ENCODE peak calls at places on chromosomes 2 and 18, in five cellular contexts. Q is endodermal cell; M is trophoblast cell; N is CD4-positive, CD25-positive, alpha-beta regulatory T cell; T is GM12864. X is an unnamed sample.

GRCh38 chr2:236642125-236642524 is 72.5 kb downstream of the ACKR3 start:
- DNase-seq in M (no peak), T (no peak), Q (no peak), N (no peak), X (no peak)

GRCh38 chr2:232336956-232337700 is 41.4 kb upstream of the ALPP start:
- DNase-seq in N (no peak), Q (no peak), T (no peak), M (no peak), X (no peak)

GRCh38 chr2:68292108-68292710 is 27.5 kb downstream of the CNRIP1 start:
- DNase-seq in N (no peak), Q (peak), M (no peak), T (peak), X (peak)

GRCh38 chr2:235839226-235839625 is 329.0 kb downstream of the GBX2 start:
- DNase-seq in N (no peak), M (no peak), T (no peak), Q (no peak), X (no peak)

GRCh38 chr2:10462178-10463083 is 14.3 kb upstream of the ODC1 start:
- DNase-seq in T (no peak), Q (peak), N (no peak), M (no peak), X (peak)

GRCh38 chr2:236998758-236999157 is 86.9 kb upstream of the COPS8 start:
- DNase-seq in M (no peak), N (no peak), Q (peak), T (no peak), X (peak)

GRCh38 chr2:223692227-223692947 is 90.2 kb upstream of the SCG2 start:
- DNase-seq in N (no peak), Q (peak), T (no peak), M (no peak), X (peak)

GRCh38 chr18:13539050-13539449 is 187.3 kb downstream of the FAM210A start:
- DNase-seq in N (no peak), T (no peak), M (no peak), Q (peak), X (no peak)

DNA sequence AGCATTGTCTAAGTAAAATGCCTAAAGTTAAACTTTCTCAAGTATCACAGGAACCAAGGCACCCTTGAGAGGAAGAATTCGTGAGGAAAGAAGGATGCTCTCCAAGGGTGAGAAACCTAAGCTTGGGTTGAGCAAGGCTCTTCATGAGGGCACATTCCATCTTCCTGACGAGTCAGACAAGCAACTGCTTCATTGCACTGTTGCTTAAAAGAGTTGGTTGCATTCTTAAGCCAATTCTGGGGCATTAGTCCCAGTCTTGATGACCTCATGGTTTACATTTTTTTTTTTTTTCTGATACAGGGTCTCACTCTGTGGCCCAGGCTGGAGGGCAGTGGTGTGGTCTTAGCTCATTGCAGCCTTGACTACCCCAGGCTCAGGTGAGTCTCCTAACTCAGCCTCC is 237.5 kb downstream of the ACTR3 start:
- DNase-seq in Q (no peak), T (no peak), M (peak), N (no peak), X (no peak)
- H3K4me3 ChIP-seq in Q (no peak), T (no peak), M (no peak), N (no peak), X (no peak)

GRCh38 chr18:74950479-74950878 is 258.5 kb downstream of the PTGR3 start:
- DNase-seq in Q (no peak), M (no peak), N (no peak), T (no peak), X (no peak)
- H3K4me3 ChIP-seq in Q (no peak), M (no peak), N (peak), T (no peak), X (no peak)

GRCh38 chr2:142863485-142863921 is 14.0 kb upstream of the KYNU start:
- DNase-seq in N (no peak), Q (no peak), T (no peak), M (no peak), X (no peak)

GRCh38 chr2:142867161-142867560 is 10.3 kb upstream of the KYNU start:
- DNase-seq in N (no peak), M (no peak), T (no peak), Q (no peak), X (no peak)

GRCh38 chr2:142868281-142868762 is 9.1 kb upstream of the KYNU start:
- DNase-seq in T (peak), M (no peak), Q (no peak), N (no peak), X (no peak)

GRCh38 chr2:142866426-142866825 is 11.0 kb upstream of the KYNU start:
- DNase-seq in T (no peak), Q (no peak), N (no peak), M (no peak), X (no peak)

DNA sequence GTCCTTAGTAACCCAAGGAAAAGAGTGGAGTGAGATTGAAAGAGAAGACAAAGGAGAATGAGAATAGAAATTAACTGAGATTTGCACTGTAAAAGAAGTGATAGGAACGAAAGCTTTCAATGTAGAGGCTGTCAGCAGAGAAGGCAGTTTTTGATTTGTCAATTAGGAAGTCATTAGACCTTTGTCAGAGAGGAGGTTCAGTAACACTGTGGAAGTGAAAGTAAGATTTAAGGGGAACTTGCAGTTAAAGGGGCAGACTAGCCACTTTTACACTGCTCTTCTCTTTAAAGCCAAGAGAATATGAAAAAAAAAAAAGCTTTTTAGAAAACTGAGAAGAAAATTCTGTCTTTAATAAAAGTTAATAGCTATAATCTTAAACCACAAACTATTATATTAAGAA is 11.5 kb upstream of the KYNU start:
- DNase-seq in N (no peak), M (no peak), T (peak), Q (no peak), X (no peak)
- H3K4me3 ChIP-seq in N (no peak), M (no peak), T (peak), Q (no peak), X (no peak)

GRCh38 chr2:227180286-227180685 is 15.9 kb downstream of the COL4A3 start:
- DNase-seq in Q (no peak), T (no peak), M (no peak), N (no peak), X (no peak)
- H3K4me3 ChIP-seq in Q (no peak), T (no peak), M (no peak), N (no peak), X (no peak)

DNA sequence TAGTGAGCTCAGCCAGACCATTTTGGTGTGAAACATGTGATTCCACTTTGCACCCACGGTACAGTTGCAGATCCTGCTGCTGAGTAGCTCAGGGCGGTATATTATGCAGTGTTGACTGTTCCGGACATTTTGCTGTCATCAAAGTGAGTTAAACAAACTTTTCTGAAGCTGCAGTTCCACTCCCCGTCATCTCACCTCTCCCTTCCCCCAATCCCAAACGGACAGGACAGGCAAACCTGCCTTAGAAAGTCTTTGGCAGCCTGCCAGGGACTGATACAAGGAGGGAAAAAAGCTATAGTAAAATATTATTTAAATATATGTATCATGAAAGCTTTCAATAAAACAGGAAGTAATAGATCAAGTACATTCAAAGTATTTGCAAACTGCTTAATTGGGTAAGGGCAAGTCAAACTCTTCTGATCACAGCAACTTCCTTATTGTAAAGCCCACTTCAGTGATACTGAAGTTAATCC is 35.5 kb upstream of the SP5 start:
- DNase-seq in M (no peak), N (no peak), Q (peak), T (no peak), X (no peak)
- H3K4me3 ChIP-seq in M (no peak), N (no peak), Q (peak), T (no peak), X (no peak)

DNA sequence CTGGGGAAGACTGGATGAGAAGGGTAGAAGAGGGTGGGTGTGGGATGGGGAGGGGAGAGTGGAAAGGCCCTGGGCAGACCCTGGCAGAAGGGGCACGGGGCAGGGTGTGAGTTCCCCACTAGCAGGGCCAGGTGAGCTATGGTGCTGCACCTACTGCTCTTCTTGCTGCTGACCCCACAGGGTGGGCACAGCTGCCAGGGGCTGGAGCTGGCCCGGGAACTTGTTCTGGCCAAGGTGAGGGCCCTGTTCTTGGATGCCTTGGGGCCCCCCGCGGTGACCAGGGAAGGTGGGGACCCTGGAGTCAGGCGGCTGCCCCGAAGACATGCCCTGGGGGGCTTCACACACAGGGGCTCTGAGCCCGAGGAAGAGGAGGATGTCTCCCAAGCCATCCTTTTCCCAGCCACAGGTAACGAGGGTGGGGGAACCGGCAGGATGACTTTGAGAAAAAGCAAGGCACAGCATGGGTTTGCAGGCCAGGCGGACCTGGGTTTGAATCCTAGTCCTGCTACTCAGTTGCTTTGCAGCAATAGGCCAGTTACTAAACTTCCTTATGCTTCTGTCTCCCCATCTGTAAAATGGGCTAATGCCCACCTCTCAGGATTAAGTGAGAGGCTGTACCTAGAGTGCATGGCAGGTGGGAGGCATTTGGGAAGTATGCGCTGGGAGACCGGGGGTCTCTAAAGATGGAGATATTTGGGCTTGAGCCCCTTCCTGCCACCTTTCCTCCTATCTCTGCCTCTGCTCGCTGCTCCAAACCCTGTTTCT is at the start of gene INHA:
- DNase-seq in T (no peak), N (no peak), M (no peak), Q (peak), X (peak)
- H3K4me3 ChIP-seq in T (no peak), N (no peak), M (peak), Q (peak), X (peak)

DNA sequence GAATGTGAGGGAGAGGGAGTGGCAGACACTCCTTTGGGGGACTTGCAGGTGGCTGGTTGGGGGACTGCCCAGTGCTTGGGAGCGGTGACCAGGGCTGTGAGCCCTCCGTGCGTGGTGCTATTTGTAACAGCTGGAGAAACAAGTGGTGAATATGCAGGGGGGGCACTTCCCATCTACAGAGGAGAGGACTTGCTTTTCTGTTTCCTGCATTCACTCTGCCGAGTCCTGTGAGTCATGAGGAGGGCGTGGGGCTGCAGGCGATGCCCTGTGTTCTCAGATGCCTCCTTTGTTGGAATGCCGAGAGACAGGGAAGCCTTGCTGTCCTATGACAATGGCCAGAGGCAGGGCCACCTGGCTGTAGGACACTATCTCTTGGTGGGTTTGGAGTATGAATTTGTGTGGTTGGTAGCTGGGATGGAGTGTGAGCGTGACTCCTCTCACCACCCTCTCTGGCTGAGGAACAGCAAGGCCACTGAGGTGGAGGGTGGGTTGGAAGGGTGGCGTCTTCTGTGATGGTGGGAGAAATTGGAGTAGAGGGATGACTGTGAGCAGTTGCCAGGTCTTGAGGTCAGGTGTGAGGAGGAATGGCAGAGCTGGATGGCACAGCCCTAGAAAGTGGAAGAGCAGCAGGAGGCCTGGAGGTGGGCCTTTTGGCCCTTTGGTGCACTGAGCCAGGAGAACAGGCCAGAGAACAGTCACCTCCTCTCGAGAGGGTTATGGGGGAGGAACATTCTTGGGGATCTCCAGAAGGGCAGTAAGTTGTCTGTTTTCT is 24.3 kb downstream of the FHOD3 start:
- DNase-seq in M (peak), Q (peak), T (no peak), N (no peak), X (no peak)
- H3K4me3 ChIP-seq in M (no peak), Q (no peak), T (no peak), N (no peak), X (no peak)

GRCh38 chr2:129912066-129912820 is 67.2 kb upstream of the RAB6C start:
- DNase-seq in T (no peak), N (no peak), Q (peak), M (no peak), X (peak)

GRCh38 chr2:129912871-129913694 is 66.4 kb upstream of the RAB6C start:
- DNase-seq in T (no peak), N (no peak), M (no peak), Q (peak), X (peak)

GRCh38 chr2:129910446-129911362 is 68.8 kb upstream of the RAB6C start:
- DNase-seq in Q (peak), M (no peak), T (no peak), N (no peak), X (peak)

GRCh38 chr2:129909648-129910418 is 69.6 kb upstream of the RAB6C start:
- DNase-seq in M (no peak), Q (peak), T (no peak), N (no peak), X (peak)

GRCh38 chr2:129911363-129912065 is 68.0 kb upstream of the RAB6C start:
- DNase-seq in M (no peak), N (no peak), Q (peak), T (no peak), X (peak)
- H3K4me3 ChIP-seq in M (no peak), N (no peak), Q (no peak), T (no peak), X (no peak)

X was measured in H7.